ENCODE peak calls at places on chromosome 20, in six cellular contexts. One of them, this sample, is unnamed.

GRCh38 chr20:58192567-58192966 is 35.9 kb downstream of the ANKRD60 start:
- DNase-seq in Daoy: no peak
- DNase-seq in AG09319: no peak
- DNase-seq in WTC11: peak
- DNase-seq in kidney tubule cell: no peak
- DNase-seq in cerebellar cortex: no peak
- DNase-seq in this sample: no peak

GRCh38 chr20:1900321-1900791 is 5.1 kb downstream of the SIRPA start:
- DNase-seq in Daoy: peak
- DNase-seq in AG09319: peak
- DNase-seq in WTC11: peak
- DNase-seq in kidney tubule cell: peak
- DNase-seq in cerebellar cortex: peak
- DNase-seq in this sample: peak

GRCh38 chr20:24066075-24066700 is 77.6 kb upstream of the GGTLC1 start:
- DNase-seq in Daoy: no peak
- DNase-seq in AG09319: no peak
- DNase-seq in WTC11: no peak
- DNase-seq in kidney tubule cell: no peak
- DNase-seq in cerebellar cortex: no peak
- DNase-seq in this sample: no peak

GRCh38 chr20:23607497-23608245 is 2.0 kb upstream of the CST9 start:
- DNase-seq in Daoy: no peak
- DNase-seq in AG09319: no peak
- DNase-seq in WTC11: no peak
- DNase-seq in kidney tubule cell: no peak
- DNase-seq in cerebellar cortex: no peak
- DNase-seq in this sample: peak

GRCh38 chr20:35891375-35891774 is 62.9 kb downstream of the SCAND1 start:
- DNase-seq in Daoy: no peak
- DNase-seq in AG09319: peak
- DNase-seq in WTC11: no peak
- DNase-seq in kidney tubule cell: no peak
- DNase-seq in cerebellar cortex: no peak
- DNase-seq in this sample: no peak

GRCh38 chr20:44491635-44492395 is 16.1 kb downstream of the TTPAL start:
- DNase-seq in Daoy: peak
- DNase-seq in AG09319: no peak
- DNase-seq in WTC11: no peak
- DNase-seq in kidney tubule cell: no peak
- DNase-seq in cerebellar cortex: no peak
- DNase-seq in this sample: no peak

GRCh38 chr20:32534661-32535240 is 50.4 kb downstream of the NOL4L start:
- DNase-seq in Daoy: no peak
- DNase-seq in AG09319: no peak
- DNase-seq in WTC11: peak
- DNase-seq in kidney tubule cell: no peak
- DNase-seq in cerebellar cortex: no peak
- DNase-seq in this sample: peak

GRCh38 chr20:44733341-44734069 is 12.2 kb upstream of the KCNK15 start:
- DNase-seq in Daoy: peak
- DNase-seq in AG09319: peak
- DNase-seq in WTC11: peak
- DNase-seq in kidney tubule cell: peak
- DNase-seq in cerebellar cortex: peak
- DNase-seq in this sample: peak

GRCh38 chr20:61965606-61966491 is 99.8 kb downstream of the TAF4 start:
- DNase-seq in Daoy: no peak
- DNase-seq in AG09319: no peak
- DNase-seq in WTC11: peak
- DNase-seq in kidney tubule cell: no peak
- DNase-seq in cerebellar cortex: no peak
- DNase-seq in this sample: no peak

GRCh38 chr20:46402236-46402886 is 4.1 kb downstream of the ELMO2 start:
- DNase-seq in Daoy: no peak
- DNase-seq in AG09319: no peak
- DNase-seq in WTC11: no peak
- DNase-seq in kidney tubule cell: no peak
- DNase-seq in cerebellar cortex: no peak
- DNase-seq in this sample: no peak

GRCh38 chr20:21826946-21827345 is 121.5 kb downstream of the PAX1 start:
- DNase-seq in Daoy: peak
- DNase-seq in AG09319: no peak
- DNase-seq in WTC11: peak
- DNase-seq in kidney tubule cell: no peak
- DNase-seq in cerebellar cortex: no peak
- DNase-seq in this sample: peak

GRCh38 chr20:61560361-61560853 is 308.3 kb downstream of the CDH4 start:
- DNase-seq in Daoy: peak
- DNase-seq in AG09319: no peak
- DNase-seq in WTC11: peak
- DNase-seq in kidney tubule cell: peak
- DNase-seq in cerebellar cortex: no peak
- DNase-seq in this sample: peak

GRCh38 chr20:12875510-12875909 is 133.3 kb upstream of the SPTLC3 start:
- DNase-seq in Daoy: no peak
- DNase-seq in AG09319: no peak
- DNase-seq in WTC11: no peak
- DNase-seq in kidney tubule cell: no peak
- DNase-seq in cerebellar cortex: no peak
- DNase-seq in this sample: no peak

GRCh38 chr20:62409935-62410741 is 3.1 kb upstream of the CABLES2 start:
- DNase-seq in Daoy: peak
- DNase-seq in AG09319: no peak
- DNase-seq in WTC11: peak
- DNase-seq in kidney tubule cell: peak
- DNase-seq in cerebellar cortex: no peak
- DNase-seq in this sample: peak

GRCh38 chr20:38454556-38455473 is 17.8 kb upstream of the RALGAPB start:
- DNase-seq in Daoy: no peak
- DNase-seq in AG09319: no peak
- DNase-seq in WTC11: no peak
- DNase-seq in kidney tubule cell: no peak
- DNase-seq in cerebellar cortex: no peak
- DNase-seq in this sample: no peak

GRCh38 chr20:45991616-45992015 is 17.1 kb upstream of the MMP9 start:
- DNase-seq in Daoy: no peak
- DNase-seq in AG09319: no peak
- DNase-seq in WTC11: no peak
- DNase-seq in kidney tubule cell: no peak
- DNase-seq in cerebellar cortex: no peak
- DNase-seq in this sample: peak

GRCh38 chr20:18421608-18422007 is 45.2 kb downstream of the DZANK1 start:
- DNase-seq in Daoy: no peak
- DNase-seq in AG09319: no peak
- DNase-seq in WTC11: no peak
- DNase-seq in kidney tubule cell: no peak
- DNase-seq in cerebellar cortex: no peak
- DNase-seq in this sample: no peak

GRCh38 chr20:44776977-44777376 is 31.3 kb downstream of the KCNK15 start:
- DNase-seq in Daoy: peak
- DNase-seq in AG09319: no peak
- DNase-seq in WTC11: peak
- DNase-seq in kidney tubule cell: no peak
- DNase-seq in cerebellar cortex: no peak
- DNase-seq in this sample: peak

GRCh38 chr20:35008411-35009342 is 53.0 kb downstream of the MYH7B start:
- DNase-seq in Daoy: no peak
- DNase-seq in AG09319: peak
- DNase-seq in WTC11: no peak
- DNase-seq in kidney tubule cell: no peak
- DNase-seq in cerebellar cortex: no peak
- DNase-seq in this sample: peak

GRCh38 chr20:17617212-17617867 is 47.5 kb downstream of the DSTN start:
- DNase-seq in Daoy: peak
- DNase-seq in AG09319: no peak
- DNase-seq in WTC11: peak
- DNase-seq in kidney tubule cell: peak
- DNase-seq in cerebellar cortex: peak
- DNase-seq in this sample: peak

GRCh38 chr20:16205505-16205904 is 367.7 kb downstream of the KIF16B start:
- DNase-seq in Daoy: no peak
- DNase-seq in AG09319: no peak
- DNase-seq in WTC11: no peak
- DNase-seq in kidney tubule cell: peak
- DNase-seq in cerebellar cortex: no peak
- DNase-seq in this sample: no peak

GRCh38 chr20:29313481-29313880 is 1944.0 kb upstream of the DEFB115 start:
- DNase-seq in Daoy: no peak
- DNase-seq in AG09319: no peak
- DNase-seq in WTC11: no peak
- DNase-seq in kidney tubule cell: no peak
- DNase-seq in cerebellar cortex: no peak
- DNase-seq in this sample: no peak

GRCh38 chr20:44187054-44187762 is at the start of gene JPH2:
- DNase-seq in Daoy: peak
- DNase-seq in AG09319: no peak
- DNase-seq in WTC11: peak
- DNase-seq in kidney tubule cell: peak
- DNase-seq in cerebellar cortex: peak
- DNase-seq in this sample: peak

GRCh38 chr20:3901028-3901746 is 12.0 kb downstream of the PANK2 start:
- DNase-seq in Daoy: no peak
- DNase-seq in AG09319: no peak
- DNase-seq in WTC11: no peak
- DNase-seq in kidney tubule cell: no peak
- DNase-seq in cerebellar cortex: no peak
- DNase-seq in this sample: no peak

GRCh38 chr20:30601974-30602373 is 655.5 kb upstream of the DEFB115 start:
- DNase-seq in Daoy: no peak
- DNase-seq in AG09319: no peak
- DNase-seq in WTC11: no peak
- DNase-seq in kidney tubule cell: no peak
- DNase-seq in cerebellar cortex: no peak
- DNase-seq in this sample: no peak

GRCh38 chr20:24109008-24109407 is 120.4 kb upstream of the GGTLC1 start:
- DNase-seq in Daoy: no peak
- DNase-seq in AG09319: no peak
- DNase-seq in WTC11: no peak
- DNase-seq in kidney tubule cell: no peak
- DNase-seq in cerebellar cortex: no peak
- DNase-seq in this sample: no peak

GRCh38 chr20:31833130-31833930 is 12.1 kb downstream of the FOXS1 start:
- DNase-seq in Daoy: peak
- DNase-seq in AG09319: no peak
- DNase-seq in WTC11: peak
- DNase-seq in kidney tubule cell: peak
- DNase-seq in cerebellar cortex: peak
- DNase-seq in this sample: peak

This sample was measured in islet precursor cell.